ENCODE peak calls at places on chromosomes 7 and 10, in seven cellular contexts. D is skeletal muscle cell, T is ovary, G is thoracic aorta, V is GM12865, Z is tibial artery, H is astrocyte of the spinal cord. S is an unnamed sample.

GRCh38 chr10:12843296-12843945 is 158.1 kb downstream of the CCDC3 start:
- DNase-seq in D (no peak), T (no peak), G (no peak), V (no peak), Z (no peak), H (no peak), S (no peak)

GRCh38 chr10:8600192-8600591 is 545.7 kb downstream of the GATA3 start:
- DNase-seq in D (no peak), T (no peak), G (no peak), V (no peak), Z (no peak), H (no peak), S (no peak)

GRCh38 chr10:69744971-69745370 is 56.7 kb upstream of the COL13A1 start:
- DNase-seq in D (no peak), T (no peak), G (no peak), V (no peak), Z (no peak), H (no peak), S (no peak)

GRCh38 chr7:27107901-27108381 is 5.5 kb upstream of the HOXA2 start:
- DNase-seq in D (no peak), T (no peak), G (no peak), V (no peak), Z (no peak), H (peak), S (no peak)

GRCh38 chr7:57867884-57868701 is 418.1 kb downstream of the ZNF716 start:
- DNase-seq in D (no peak), T (no peak), G (no peak), V (no peak), Z (no peak), H (no peak), S (no peak)

GRCh38 chr7:149624006-149624405 is 126.4 kb upstream of the ZNF746 start:
- DNase-seq in D (no peak), T (peak), G (no peak), V (peak), Z (no peak), H (peak), S (peak)

GRCh38 chr7:75945297-75946168 is 30.6 kb downstream of the POR start:
- DNase-seq in D (no peak), T (no peak), G (no peak), V (no peak), Z (no peak), H (no peak), S (no peak)

GRCh38 chr10:94102436-94102835 is 108.7 kb downstream of the PLCE1 start:
- DNase-seq in D (no peak), T (no peak), G (no peak), V (no peak), Z (no peak), H (no peak), S (no peak)

GRCh38 chr10:57952741-57953140 is 315.0 kb downstream of the IPMK start:
- DNase-seq in D (peak), T (no peak), G (no peak), V (no peak), Z (no peak), H (peak), S (no peak)

GRCh38 chr7:100120518-100121085 is 1.2 kb downstream of the CNPY4 start:
- DNase-seq in D (no peak), T (peak), G (no peak), V (no peak), Z (no peak), H (no peak), S (no peak)

DNA sequence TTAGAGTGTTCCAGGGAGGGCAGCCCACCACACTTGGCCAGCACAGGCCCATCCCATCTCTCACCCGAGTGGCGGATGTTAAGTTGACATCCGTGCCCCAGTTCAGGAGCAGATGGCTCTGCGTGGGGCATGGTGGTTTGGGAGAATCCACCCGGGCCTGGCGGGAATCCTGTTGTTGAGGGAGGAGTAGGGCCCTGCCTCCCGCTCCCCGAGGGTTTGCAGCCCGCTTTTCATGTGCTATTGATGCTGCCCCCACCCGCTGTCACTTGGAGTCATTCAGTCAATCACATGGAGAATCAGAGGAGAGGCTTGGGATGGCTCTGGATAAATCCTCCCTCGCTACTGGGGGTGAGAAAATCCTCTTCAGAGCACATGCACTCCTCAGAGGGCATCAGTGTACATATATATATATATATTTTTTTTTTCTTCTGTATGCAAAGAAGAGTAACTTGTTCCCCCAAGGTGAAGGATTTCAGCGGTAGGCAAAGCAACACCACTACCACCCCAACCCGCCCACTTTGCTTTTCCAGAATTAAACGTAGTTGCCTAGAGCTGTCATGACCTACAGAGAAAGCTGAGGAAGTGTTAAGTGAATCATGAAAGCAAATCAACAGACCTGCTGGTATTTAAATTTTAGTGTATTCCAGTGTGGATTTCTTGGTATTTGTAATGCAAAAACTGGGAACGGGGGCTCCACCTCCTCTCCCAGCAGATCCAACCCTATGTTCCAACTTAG is 450.7 kb upstream of the GALNT17 start:
- DNase-seq in D (no peak), T (no peak), G (no peak), V (no peak), Z (no peak), H (no peak), S (peak)
- H3K4me3 ChIP-seq in D (no peak), T (no peak), G (no peak), V (peak), Z (no peak), H (no peak), S (no peak)

DNA sequence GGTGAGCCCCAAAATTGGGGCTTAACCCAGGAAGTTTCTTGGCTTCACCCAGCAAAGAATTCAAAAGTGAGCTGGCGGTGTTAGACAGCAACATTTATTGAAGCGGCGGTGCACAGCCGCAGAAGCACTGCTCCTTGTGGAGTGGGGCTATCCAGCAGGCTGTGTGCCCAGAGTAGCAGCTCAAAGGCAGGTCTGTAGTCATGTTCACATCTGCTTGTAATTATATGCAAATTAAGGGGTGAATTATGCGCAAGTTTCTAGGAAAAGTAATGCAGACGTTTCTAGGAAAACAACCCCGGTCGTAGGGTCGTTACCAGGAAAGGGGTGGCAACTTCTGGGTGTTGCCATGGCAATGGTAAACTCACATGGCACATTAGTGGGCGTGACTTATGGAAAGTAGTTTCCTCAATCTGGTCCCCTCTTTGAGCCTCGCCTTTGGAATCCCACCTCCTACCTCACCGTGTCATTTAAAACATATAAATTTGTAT is 13.7 kb upstream of the KBTBD2 start:
- DNase-seq in D (peak), T (peak), G (no peak), V (peak), Z (no peak), H (peak), S (no peak)
- H3K4me3 ChIP-seq in D (peak), T (peak), G (peak), V (peak), Z (peak), H (peak), S (no peak)

GRCh38 chr10:63465293-63466167 is at the start of gene JMJD1C:
- DNase-seq in D (peak), T (peak), G (peak), V (peak), Z (peak), H (peak), S (peak)
- H3K4me3 ChIP-seq in D (peak), T (peak), G (peak), V (peak), Z (peak), H (peak), S (peak)

DNA sequence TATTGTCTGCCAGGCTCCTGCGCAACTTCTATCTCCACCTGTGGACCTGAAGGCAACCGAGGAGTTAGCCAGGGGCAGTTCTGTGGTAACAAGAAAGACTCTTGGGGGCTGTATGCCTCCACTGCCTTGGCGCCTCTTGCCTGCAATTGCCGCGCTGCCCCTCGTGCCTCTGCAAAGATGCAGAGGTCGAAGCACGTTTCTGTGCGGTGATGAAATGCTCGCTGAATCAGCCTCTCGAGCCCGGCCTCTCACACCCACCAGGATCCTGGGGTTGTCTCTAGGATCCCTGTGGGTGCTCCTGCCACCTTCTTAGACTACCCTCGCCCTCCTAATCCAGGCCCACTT is 468 bp upstream of the LHFPL3 start:
- DNase-seq in D (no peak), T (no peak), G (no peak), V (no peak), Z (no peak), H (no peak), S (no peak)
- H3K4me3 ChIP-seq in D (peak), T (no peak), G (peak), V (no peak), Z (no peak), H (no peak), S (peak)

GRCh38 chr7:28408105-28408973 is 4.0 kb upstream of the CREB5 start:
- DNase-seq in D (peak), T (peak), G (peak), V (no peak), Z (no peak), H (no peak), S (no peak)
- H3K4me3 ChIP-seq in D (no peak), T (peak), G (peak), V (no peak), Z (peak), H (no peak), S (no peak)

DNA sequence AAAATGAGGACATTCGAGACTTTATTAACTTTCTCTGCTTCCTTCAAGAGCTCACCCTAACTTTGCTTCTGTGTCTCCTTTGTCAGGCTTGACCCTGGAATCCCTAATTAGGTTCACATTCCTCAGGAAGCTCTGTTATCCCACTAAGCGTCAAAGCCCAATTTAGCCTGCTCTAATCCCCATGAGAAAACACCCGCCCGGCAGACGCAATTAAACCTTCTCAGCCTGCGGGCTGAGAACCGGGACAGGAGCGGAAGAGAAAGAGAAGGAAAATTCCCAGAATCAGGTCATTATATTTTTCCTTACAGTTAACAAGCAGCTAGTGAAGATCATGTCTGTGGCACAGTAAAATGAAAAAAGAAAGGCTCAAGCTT is 93.0 kb downstream of the TNS3 start:
- DNase-seq in D (no peak), T (peak), G (no peak), V (no peak), Z (no peak), H (no peak), S (peak)
- H3K4me3 ChIP-seq in D (no peak), T (no peak), G (no peak), V (no peak), Z (no peak), H (no peak), S (no peak)

GRCh38 chr10:118596426-118597124 is 1.1 kb upstream of the PRLHR start:
- DNase-seq in D (no peak), T (no peak), G (no peak), V (no peak), Z (no peak), H (no peak), S (peak)
- H3K4me3 ChIP-seq in D (no peak), T (no peak), G (no peak), V (no peak), Z (no peak), H (no peak), S (peak)

GRCh38 chr7:37394158-37394557 is 54.5 kb downstream of the ELMO1 start:
- DNase-seq in D (no peak), T (no peak), G (no peak), V (peak), Z (no peak), H (no peak), S (no peak)
- H3K4me3 ChIP-seq in D (no peak), T (no peak), G (no peak), V (no peak), Z (no peak), H (no peak), S (no peak)

GRCh38 chr7:155803418-155804376 is 8.6 kb downstream of the SHH start:
- DNase-seq in D (no peak), T (no peak), G (no peak), V (peak), Z (no peak), H (no peak), S (no peak)
- H3K4me3 ChIP-seq in D (peak), T (no peak), G (peak), V (no peak), Z (peak), H (peak), S (peak)

S was measured in WERI-Rb-1.